ENCODE peak calls at places on chromosomes 11 and 22, in six cellular contexts. W is fibroblast of lung; X is A549; C is PC-3; O is stomach; R is CD8-positive, alpha-beta memory T cell. G is an unnamed sample.

GRCh38 chr11:63680842-63681207 is 475 bp upstream of the RTN3 start:
- DNase-seq in W (peak), X (no peak), C (no peak), O (no peak), R (peak), G (no peak)

GRCh38 chr11:28058333-28058732 is 49.6 kb downstream of the KIF18A start:
- DNase-seq in W (peak), X (no peak), C (no peak), O (no peak), R (no peak), G (no peak)

GRCh38 chr11:43268161-43268560 is 43.6 kb upstream of the API5 start:
- DNase-seq in W (no peak), X (no peak), C (no peak), O (peak), R (no peak), G (no peak)

GRCh38 chr11:60915250-60915914 is 1.4 kb downstream of the TMEM109 start:
- DNase-seq in W (peak), X (peak), C (peak), O (peak), R (peak), G (peak)

GRCh38 chr11:42777776-42778175 is 534.0 kb upstream of the API5 start:
- DNase-seq in W (no peak), X (no peak), C (no peak), O (no peak), R (no peak), G (no peak)

GRCh38 chr22:28907311-28908008 is 24.1 kb downstream of the ZNRF3 start:
- DNase-seq in W (peak), X (no peak), C (no peak), O (no peak), R (no peak), G (no peak)

GRCh38 chr11:31493235-31493634 is 16.2 kb downstream of the IMMP1L start:
- DNase-seq in W (no peak), X (no peak), C (no peak), O (no peak), R (no peak), G (no peak)

GRCh38 chr11:120112174-120112796 is 25.6 kb downstream of the TRIM29 start:
- DNase-seq in W (no peak), X (no peak), C (no peak), O (no peak), R (no peak), G (no peak)

GRCh38 chr22:30933457-30933856 is 35.1 kb downstream of the MORC2 start:
- DNase-seq in W (no peak), X (no peak), C (no peak), O (no peak), R (no peak), G (no peak)

GRCh38 chr22:26646158-26646557 is 11.2 kb upstream of the MIAT start:
- DNase-seq in W (peak), X (no peak), C (no peak), O (no peak), R (no peak), G (no peak)

GRCh38 chr11:72091292-72091691 is 10.6 kb downstream of the LRRC51 start:
- DNase-seq in W (peak), X (peak), C (peak), O (peak), R (peak), G (peak)

GRCh38 chr22:42336527-42337227 is 66.2 kb upstream of the TCF20 start:
- DNase-seq in W (no peak), X (no peak), C (no peak), O (no peak), R (no peak), G (no peak)

GRCh38 chr22:44207981-44208317 is 27.2 kb downstream of the PARVG start:
- DNase-seq in W (no peak), X (no peak), C (no peak), O (no peak), R (no peak), G (no peak)

GRCh38 chr11:2807276-2807681 is 78.3 kb downstream of the CDKN1C start:
- DNase-seq in W (peak), X (no peak), C (peak), O (peak), R (no peak), G (no peak)

GRCh38 chr22:22810018-22810427 is 77.6 kb upstream of the IGLL5 start:
- DNase-seq in W (peak), X (peak), C (no peak), O (peak), R (peak), G (no peak)

GRCh38 chr22:36022697-36023096 is 5.9 kb downstream of the RBFOX2 start:
- DNase-seq in W (no peak), X (no peak), C (no peak), O (no peak), R (no peak), G (no peak)

GRCh38 chr11:127888396-127888795 is 699.0 kb downstream of the ETS1 start:
- DNase-seq in W (no peak), X (no peak), C (no peak), O (no peak), R (no peak), G (no peak)

GRCh38 chr22:22408731-22409696 is 99.5 kb downstream of the ZNF280B start:
- DNase-seq in W (peak), X (peak), C (peak), O (no peak), R (no peak), G (no peak)

GRCh38 chr11:12164061-12165014 is 53.9 kb downstream of the MICAL2 start:
- DNase-seq in W (peak), X (no peak), C (peak), O (no peak), R (no peak), G (no peak)

GRCh38 chr22:49672013-49672516 is 155.6 kb downstream of the BRD1 start:
- DNase-seq in W (no peak), X (no peak), C (no peak), O (no peak), R (no peak), G (no peak)

GRCh38 chr11:2699531-2700414 is at the start of gene KCNQ1OT1:
- DNase-seq in W (peak), X (peak), C (peak), O (peak), R (peak), G (peak)

GRCh38 chr11:119061256-119061655 is 4.3 kb upstream of the HYOU1 start:
- DNase-seq in W (no peak), X (no peak), C (no peak), O (no peak), R (no peak), G (no peak)

GRCh38 chr11:94851864-94852581 is 83.9 kb downstream of the AMOTL1 start:
- DNase-seq in W (no peak), X (no peak), C (peak), O (no peak), R (no peak), G (no peak)

GRCh38 chr22:50700387-50701075 is 27.9 kb downstream of the SHANK3 start:
- DNase-seq in W (no peak), X (no peak), C (no peak), O (no peak), R (peak), G (no peak)

GRCh38 chr11:71373791-71374454 is 74.3 kb downstream of the DHCR7 start:
- DNase-seq in W (no peak), X (no peak), C (no peak), O (no peak), R (no peak), G (no peak)

GRCh38 chr11:124882339-124883071 is 15.2 kb downstream of the ROBO4 start:
- DNase-seq in W (peak), X (no peak), C (no peak), O (no peak), R (peak), G (no peak)

GRCh38 chr22:40403651-40404050 is 33.3 kb downstream of the SGSM3 start:
- DNase-seq in W (no peak), X (no peak), C (no peak), O (no peak), R (no peak), G (no peak)

GRCh38 chr11:130638048-130638447 is 189.6 kb downstream of the ADAMTS15 start:
- DNase-seq in W (no peak), X (no peak), C (no peak), O (no peak), R (no peak), G (no peak)

GRCh38 chr11:36035999-36036398 is 92.1 kb downstream of the LDLRAD3 start:
- DNase-seq in W (no peak), X (no peak), C (no peak), O (no peak), R (no peak), G (no peak)
- H3K27ac ChIP-seq in W (no peak), X (no peak), C (peak), O (no peak), R (no peak), G (no peak)

GRCh38 chr22:48490513-48491411 is 1336.9 kb downstream of the BRD1 start:
- DNase-seq in W (no peak), X (peak), C (no peak), O (peak), R (peak), G (no peak)
- H3K27ac ChIP-seq in W (no peak), X (peak), C (no peak), O (no peak), R (no peak), G (no peak)

DNA sequence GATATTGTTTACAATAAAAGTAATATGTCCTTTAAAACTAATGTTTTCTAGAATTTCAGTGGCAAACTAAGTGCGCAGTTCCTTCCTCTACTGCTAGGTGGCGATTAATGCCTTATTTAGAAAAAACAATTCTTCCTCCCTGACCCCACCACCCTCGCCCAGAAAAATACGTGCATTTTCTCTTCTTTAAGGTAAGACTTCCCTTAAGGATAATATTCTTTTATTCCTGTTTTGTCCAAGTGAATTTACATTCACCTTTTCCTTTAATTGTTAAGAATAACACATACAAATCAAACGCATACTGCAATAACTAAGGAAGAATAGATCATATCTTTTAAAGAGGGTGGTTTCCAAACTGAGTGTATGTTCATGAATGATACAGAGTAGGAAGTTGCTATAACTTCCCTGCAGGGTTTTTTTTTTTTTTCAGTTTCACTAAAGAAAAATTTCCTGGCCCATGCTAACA is 17.0 kb upstream of the PSMA1 start:
- DNase-seq in W (peak), X (peak), C (peak), O (no peak), R (no peak), G (no peak)
- H3K27ac ChIP-seq in W (no peak), X (no peak), C (no peak), O (no peak), R (no peak), G (no peak)

GRCh38 chr22:20205464-20205963 is 54.7 kb upstream of the CCDC188 start:
- DNase-seq in W (no peak), X (no peak), C (no peak), O (no peak), R (no peak), G (no peak)
- H3K27ac ChIP-seq in W (peak), X (peak), C (no peak), O (peak), R (peak), G (no peak)

DNA sequence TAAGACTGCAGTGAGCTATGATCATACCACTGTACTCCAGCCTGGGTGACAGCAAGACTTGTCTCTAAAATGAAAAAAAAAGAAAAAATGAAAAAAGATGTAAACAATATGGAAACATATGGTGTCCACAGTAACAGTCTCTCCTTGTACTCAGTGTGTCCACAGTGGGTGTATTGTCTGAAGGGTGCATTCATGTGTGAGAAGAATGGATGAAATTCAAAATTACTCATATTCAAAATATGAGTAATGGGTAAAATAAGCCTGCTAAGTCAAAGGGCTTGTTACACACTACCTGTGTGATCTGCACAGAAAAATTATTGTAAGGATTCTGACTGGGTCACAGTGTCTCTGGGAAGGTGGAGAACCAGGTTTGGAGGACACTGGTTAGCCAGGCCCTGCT is 26.9 kb downstream of the PPFIA1 start:
- DNase-seq in W (peak), X (no peak), C (peak), O (no peak), R (no peak), G (no peak)
- H3K27ac ChIP-seq in W (no peak), X (no peak), C (peak), O (no peak), R (no peak), G (no peak)

DNA sequence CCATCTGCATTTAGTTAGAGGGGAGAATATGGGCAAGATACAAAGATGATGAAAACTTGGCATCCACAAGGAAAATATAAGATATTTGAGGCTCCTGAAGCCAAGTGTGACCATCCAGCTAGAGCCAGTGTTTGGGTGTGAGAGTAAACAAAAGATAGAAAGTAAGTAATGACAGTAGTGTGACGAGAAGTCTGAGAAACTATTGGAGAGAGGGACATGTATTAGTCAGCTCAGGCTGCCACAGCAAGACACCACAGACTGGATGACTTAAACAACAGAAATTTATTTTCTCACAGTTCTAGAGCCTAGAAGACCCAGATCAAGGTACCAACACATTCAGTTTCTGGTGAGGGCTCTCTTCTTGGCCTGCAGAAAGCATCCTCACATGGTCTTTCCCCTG is 6.4 kb upstream of the CCKBR start:
- DNase-seq in W (no peak), X (no peak), C (no peak), O (no peak), R (no peak), G (no peak)
- H3K27ac ChIP-seq in W (no peak), X (no peak), C (no peak), O (peak), R (no peak), G (no peak)